ENCODE peak calls at places on chromosomes 11 and 22, in eight cellular contexts. I, U, W, A, L, D, J and Z are unnamed samples.

GRCh38 chr11:131186629-131187075 is 183.8 kb upstream of the NTM start:
- DNase-seq in W (no peak), D (no peak), J (no peak), I (no peak), U (no peak), L (no peak), A (peak), Z (no peak)

GRCh38 chr11:119223856-119224255 is 17.7 kb downstream of the CBL start:
- DNase-seq in U (no peak), A (no peak), I (peak), J (no peak), W (no peak), D (no peak), L (peak), Z (peak)

GRCh38 chr11:73866586-73866996 is 10.1 kb downstream of the COA4 start:
- DNase-seq in L (peak), U (no peak), J (no peak), W (no peak), I (peak), D (no peak), A (peak), Z (peak)

GRCh38 chr22:35430897-35431322 is 31.0 kb downstream of the MCM5 start:
- DNase-seq in J (peak), W (peak), U (peak), L (peak), A (peak), I (peak), D (peak), Z (peak)

GRCh38 chr11:27228232-27228631 is 134.8 kb downstream of the CCDC34 start:
- DNase-seq in U (no peak), W (no peak), D (no peak), A (no peak), J (no peak), L (no peak), I (no peak), Z (no peak)

GRCh38 chr11:134654161-134654915 is 242.3 kb upstream of the B3GAT1 start:
- DNase-seq in W (peak), J (peak), L (no peak), I (no peak), A (peak), D (no peak), U (no peak), Z (no peak)

GRCh38 chr11:46307785-46308341 is 30.4 kb downstream of the CREB3L1 start:
- DNase-seq in A (peak), W (no peak), J (no peak), L (no peak), I (no peak), U (no peak), D (no peak), Z (no peak)

GRCh38 chr11:76233936-76234703 is 27.8 kb upstream of the WNT11 start:
- DNase-seq in D (peak), J (no peak), U (peak), A (peak), W (peak), L (peak), I (peak), Z (peak)

GRCh38 chr11:77087723-77088225 is 14.9 kb upstream of the OMP start:
- DNase-seq in I (no peak), W (peak), J (no peak), L (no peak), A (no peak), U (peak), D (peak), Z (no peak)

GRCh38 chr11:34327804-34328631 is 29.8 kb downstream of the ABTB2 start:
- DNase-seq in I (peak), A (no peak), J (no peak), W (no peak), D (no peak), L (no peak), U (no peak), Z (no peak)

GRCh38 chr22:49959782-49960158 is 802 bp upstream of the PIM3 start:
- DNase-seq in L (peak), U (no peak), A (no peak), I (no peak), W (no peak), J (peak), D (peak), Z (peak)

GRCh38 chr11:115927823-115928329 is 423.7 kb upstream of the CADM1 start:
- DNase-seq in I (no peak), J (no peak), L (no peak), D (no peak), U (no peak), W (no peak), A (no peak), Z (no peak)